ENCODE peak calls at places on chromosomes 2 and 18, in eight cellular contexts. One of them, this sample, is unnamed.

GRCh38 chr2:20622731-20623130 is 28.2 kb downstream of the HS1BP3 start:
- DNase-seq in SK-N-SH: peak; percentile 41
- DNase-seq in PC-3: no peak
- DNase-seq in HCT116: no peak
- DNase-seq in neural progenitor cell: no peak
- DNase-seq in hepatocyte: no peak
- DNase-seq in GM23248: no peak
- DNase-seq in GM23338: no peak
- DNase-seq in this sample: no peak

GRCh38 chr2:62145478-62146100 is 50.3 kb upstream of the B3GNT2 start:
- DNase-seq in PC-3: no peak
- DNase-seq in HCT116: no peak
- DNase-seq in GM23338: no peak
- DNase-seq in hepatocyte: no peak
- DNase-seq in GM23248: no peak
- DNase-seq in neural progenitor cell: no peak
- DNase-seq in SK-N-SH: no peak
- DNase-seq in this sample: no peak

GRCh38 chr18:77165489-77166415 is 33.2 kb upstream of the MBP start:
- DNase-seq in GM23248: peak; percentile 96
- DNase-seq in hepatocyte: no peak
- DNase-seq in PC-3: no peak
- DNase-seq in neural progenitor cell: no peak
- DNase-seq in HCT116: no peak
- DNase-seq in GM23338: no peak
- DNase-seq in SK-N-SH: no peak
- DNase-seq in this sample: no peak

GRCh38 chr2:164843346-164843841 is 1.8 kb upstream of the COBLL1 start:
- DNase-seq in GM23248: peak; percentile 51
- DNase-seq in hepatocyte: peak; percentile 42
- DNase-seq in GM23338: no peak
- DNase-seq in SK-N-SH: no peak
- DNase-seq in HCT116: no peak
- DNase-seq in PC-3: peak; percentile 52
- DNase-seq in neural progenitor cell: no peak
- DNase-seq in this sample: no peak

GRCh38 chr2:102187191-102188150 is 648 bp downstream of the IL1RL2 start:
- DNase-seq in PC-3: no peak
- DNase-seq in HCT116: no peak
- DNase-seq in GM23248: peak; percentile 81
- DNase-seq in SK-N-SH: peak; percentile 37
- DNase-seq in hepatocyte: peak; percentile 30
- DNase-seq in neural progenitor cell: no peak
- DNase-seq in GM23338: peak; percentile 69
- DNase-seq in this sample: no peak

GRCh38 chr2:31008571-31009114 is 129.6 kb downstream of the GALNT14 start:
- DNase-seq in SK-N-SH: peak; percentile 67
- DNase-seq in neural progenitor cell: no peak
- DNase-seq in GM23248: peak; percentile 21
- DNase-seq in HCT116: no peak
- DNase-seq in GM23338: no peak
- DNase-seq in PC-3: no peak
- DNase-seq in hepatocyte: no peak
- DNase-seq in this sample: no peak

GRCh38 chr2:227608469-227609338 is 5.9 kb downstream of the SCYGR3 start:
- DNase-seq in neural progenitor cell: no peak
- DNase-seq in GM23338: no peak
- DNase-seq in SK-N-SH: no peak
- DNase-seq in HCT116: no peak
- DNase-seq in hepatocyte: no peak
- DNase-seq in GM23248: no peak
- DNase-seq in PC-3: no peak
- DNase-seq in this sample: peak; percentile 39

GRCh38 chr2:15142069-15142689 is 419.0 kb downstream of the NBAS start:
- DNase-seq in GM23248: no peak
- DNase-seq in hepatocyte: no peak
- DNase-seq in GM23338: no peak
- DNase-seq in HCT116: no peak
- DNase-seq in SK-N-SH: no peak
- DNase-seq in neural progenitor cell: no peak
- DNase-seq in PC-3: peak; percentile 88
- DNase-seq in this sample: peak; percentile 96

GRCh38 chr2:173467751-173468150 is 113.1 kb downstream of the CDCA7 start:
- DNase-seq in PC-3: no peak
- DNase-seq in GM23338: no peak
- DNase-seq in HCT116: no peak
- DNase-seq in SK-N-SH: no peak
- DNase-seq in GM23248: no peak
- DNase-seq in neural progenitor cell: no peak
- DNase-seq in hepatocyte: no peak
- DNase-seq in this sample: no peak

GRCh38 chr2:173459363-173459762 is 104.7 kb downstream of the CDCA7 start:
- DNase-seq in PC-3: no peak
- DNase-seq in neural progenitor cell: no peak
- DNase-seq in HCT116: no peak
- DNase-seq in GM23338: no peak
- DNase-seq in SK-N-SH: peak; percentile 50
- DNase-seq in hepatocyte: no peak
- DNase-seq in GM23248: no peak
- DNase-seq in this sample: no peak

GRCh38 chr2:173457366-173457765 is 102.7 kb downstream of the CDCA7 start:
- DNase-seq in HCT116: no peak
- DNase-seq in SK-N-SH: no peak
- DNase-seq in GM23248: peak; percentile 8
- DNase-seq in GM23338: no peak
- DNase-seq in neural progenitor cell: no peak
- DNase-seq in PC-3: no peak
- DNase-seq in hepatocyte: no peak
- DNase-seq in this sample: no peak

GRCh38 chr2:173468394-173468793 is 113.7 kb downstream of the CDCA7 start:
- DNase-seq in HCT116: no peak
- DNase-seq in GM23248: no peak
- DNase-seq in SK-N-SH: no peak
- DNase-seq in hepatocyte: no peak
- DNase-seq in GM23338: no peak
- DNase-seq in neural progenitor cell: no peak
- DNase-seq in PC-3: no peak
- DNase-seq in this sample: no peak

DNA sequence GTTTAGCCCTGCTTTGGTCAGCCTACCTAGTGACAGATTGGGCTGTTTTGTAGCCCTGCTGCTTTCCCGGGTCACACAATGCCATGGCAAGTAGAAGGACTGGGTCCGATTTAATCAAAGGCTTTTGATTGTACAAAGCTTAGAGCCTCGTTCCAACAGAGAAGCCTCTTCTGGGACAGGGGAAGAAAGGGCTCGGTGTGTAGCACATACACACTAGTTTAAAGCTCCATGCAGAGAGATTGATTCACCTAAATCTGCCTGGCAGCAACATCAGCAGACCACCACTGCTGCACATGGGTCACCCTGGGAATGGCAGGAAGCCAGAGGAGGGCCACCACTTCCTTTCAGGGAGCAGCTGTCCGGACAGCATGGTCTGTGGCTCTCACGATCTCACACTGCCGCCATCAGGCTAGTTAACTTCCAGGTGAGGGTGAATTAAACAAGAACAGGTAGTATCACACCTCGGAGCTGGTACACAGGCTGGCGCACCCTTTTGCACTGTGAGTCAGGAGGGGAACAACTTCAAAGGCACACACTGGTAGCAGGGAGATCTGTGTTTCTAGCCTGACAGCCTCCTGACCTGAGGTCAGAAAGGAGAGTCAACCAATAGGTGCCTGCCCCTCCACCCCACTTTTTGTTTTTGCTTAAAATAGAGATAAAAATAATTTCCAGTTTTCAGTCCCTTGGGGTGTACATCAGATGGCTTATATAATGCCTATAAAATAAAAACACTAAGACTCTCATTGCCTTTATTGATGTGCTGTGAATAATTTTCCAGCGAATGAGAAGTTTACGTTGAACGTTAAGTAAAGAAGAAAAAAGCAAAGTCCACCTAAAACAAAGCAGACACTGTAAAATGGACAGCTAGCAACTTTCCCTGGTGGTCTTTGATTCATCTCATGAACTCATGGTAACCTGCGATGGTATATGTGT is 108.5 kb downstream of the CDCA7 start:
- DNase-seq in PC-3: no peak
- DNase-seq in neural progenitor cell: peak; percentile 43
- DNase-seq in GM23338: peak; percentile 23
- DNase-seq in hepatocyte: peak; percentile 29
- DNase-seq in GM23248: no peak
- DNase-seq in SK-N-SH: peak; percentile 27
- DNase-seq in HCT116: no peak
- DNase-seq in this sample: no peak
- H2AFZ ChIP-seq in PC-3: no peak overlapping the region
- H2AFZ ChIP-seq in neural progenitor cell: peak overlapping the region; percentile 64
- H2AFZ ChIP-seq in GM23338: peak overlapping the region; percentile 91
- H2AFZ ChIP-seq in hepatocyte: no peak overlapping the region
- H2AFZ ChIP-seq in GM23248: no peak overlapping the region
- H2AFZ ChIP-seq in SK-N-SH: no peak overlapping the region
- H2AFZ ChIP-seq in HCT116: no peak overlapping the region
- H2AFZ ChIP-seq in this sample: no peak overlapping the region

GRCh38 chr2:159946326-159946992 is 116.0 kb downstream of the PLA2R1 start:
- DNase-seq in SK-N-SH: no peak
- DNase-seq in neural progenitor cell: no peak
- DNase-seq in GM23248: peak; percentile 64
- DNase-seq in HCT116: no peak
- DNase-seq in PC-3: peak; percentile 89
- DNase-seq in GM23338: no peak
- DNase-seq in hepatocyte: peak; percentile 12
- DNase-seq in this sample: no peak
- TF ChIP-seq EZH2phosphoT487 in SK-N-SH: no peak
- TF ChIP-seq EZH2phosphoT487 in neural progenitor cell: no peak
- TF ChIP-seq EZH2phosphoT487 in GM23248: no peak
- TF ChIP-seq EZH2phosphoT487 in HCT116: no peak
- TF ChIP-seq EZH2phosphoT487 in PC-3: no peak
- TF ChIP-seq EZH2phosphoT487 in GM23338: no peak
- TF ChIP-seq EZH2phosphoT487 in hepatocyte: peak; percentile 91
- TF ChIP-seq EZH2phosphoT487 in this sample: no peak

GRCh38 chr2:1662606-1663180 is 81.6 kb downstream of the PXDN start:
- DNase-seq in HCT116: no peak
- DNase-seq in PC-3: no peak
- DNase-seq in GM23248: no peak
- DNase-seq in GM23338: no peak
- DNase-seq in neural progenitor cell: no peak
- DNase-seq in SK-N-SH: no peak
- DNase-seq in hepatocyte: no peak
- DNase-seq in this sample: no peak

GRCh38 chr2:1663621-1664020 is 80.7 kb downstream of the PXDN start:
- DNase-seq in HCT116: no peak
- DNase-seq in hepatocyte: no peak
- DNase-seq in PC-3: no peak
- DNase-seq in neural progenitor cell: no peak
- DNase-seq in GM23338: no peak
- DNase-seq in GM23248: no peak
- DNase-seq in SK-N-SH: no peak
- DNase-seq in this sample: no peak

GRCh38 chr2:1660656-1661650 is 83.4 kb downstream of the PXDN start:
- DNase-seq in GM23248: no peak
- DNase-seq in PC-3: no peak
- DNase-seq in hepatocyte: no peak
- DNase-seq in SK-N-SH: no peak
- DNase-seq in neural progenitor cell: no peak
- DNase-seq in GM23338: no peak
- DNase-seq in HCT116: no peak
- DNase-seq in this sample: no peak

GRCh38 chr2:1659951-1660565 is 84.3 kb downstream of the PXDN start:
- DNase-seq in HCT116: no peak
- DNase-seq in neural progenitor cell: no peak
- DNase-seq in PC-3: no peak
- DNase-seq in SK-N-SH: no peak
- DNase-seq in GM23338: no peak
- DNase-seq in hepatocyte: no peak
- DNase-seq in GM23248: no peak
- DNase-seq in this sample: no peak

DNA sequence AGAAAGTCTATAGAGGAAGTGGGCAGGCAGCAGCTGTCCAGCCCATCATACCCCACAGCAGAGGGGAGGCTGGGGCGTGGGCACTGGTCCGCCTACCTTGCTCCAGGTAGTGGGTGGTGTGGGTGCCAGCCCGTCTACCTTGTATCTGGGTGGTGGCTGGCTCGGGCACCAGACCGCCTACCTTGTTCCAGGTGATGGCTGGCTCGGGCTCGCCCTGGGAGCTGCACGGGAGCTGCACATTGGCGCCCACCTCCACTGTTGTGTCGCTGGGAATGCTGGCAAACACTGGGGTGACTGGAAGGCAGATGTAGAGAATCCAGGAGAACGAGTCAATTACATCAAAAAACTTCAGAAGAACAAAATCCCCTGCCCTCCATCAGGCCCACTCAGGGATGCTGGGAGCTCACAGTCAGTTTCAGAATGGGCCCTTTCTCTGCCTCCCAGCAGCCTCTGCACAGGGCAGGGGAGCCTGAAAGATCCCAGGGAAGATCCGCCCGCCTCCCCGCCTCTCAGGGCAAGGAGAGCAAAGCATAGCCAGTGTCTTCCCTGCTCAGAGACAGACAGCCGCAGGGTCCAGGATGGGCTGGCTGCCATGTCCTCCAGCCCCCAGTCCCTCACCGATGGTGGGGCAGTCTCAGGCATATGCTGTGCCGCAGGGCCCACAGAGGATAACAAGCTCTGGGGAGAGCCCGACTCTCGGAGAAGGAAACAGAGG is 82.3 kb downstream of the PXDN start:
- DNase-seq in hepatocyte: no peak
- DNase-seq in GM23338: no peak
- DNase-seq in HCT116: no peak
- DNase-seq in SK-N-SH: no peak
- DNase-seq in PC-3: no peak
- DNase-seq in GM23248: no peak
- DNase-seq in neural progenitor cell: no peak
- DNase-seq in this sample: no peak
- H3K27me3 ChIP-seq in hepatocyte: no peaks in the 10 kb centered on the region
- H3K27me3 ChIP-seq in GM23338: no peaks in the 10 kb centered on the region
- H3K27me3 ChIP-seq in HCT116: no peaks in the 10 kb centered on the region
- H3K27me3 ChIP-seq in SK-N-SH: no peaks in the 10 kb centered on the region
- H3K27me3 ChIP-seq in PC-3: no peaks in the 10 kb centered on the region
- H3K27me3 ChIP-seq in GM23248: no peaks in the 10 kb centered on the region
- H3K27me3 ChIP-seq in neural progenitor cell: no peaks in the 10 kb centered on the region
- H3K27me3 ChIP-seq in this sample: no peaks in the 10 kb centered on the region

DNA sequence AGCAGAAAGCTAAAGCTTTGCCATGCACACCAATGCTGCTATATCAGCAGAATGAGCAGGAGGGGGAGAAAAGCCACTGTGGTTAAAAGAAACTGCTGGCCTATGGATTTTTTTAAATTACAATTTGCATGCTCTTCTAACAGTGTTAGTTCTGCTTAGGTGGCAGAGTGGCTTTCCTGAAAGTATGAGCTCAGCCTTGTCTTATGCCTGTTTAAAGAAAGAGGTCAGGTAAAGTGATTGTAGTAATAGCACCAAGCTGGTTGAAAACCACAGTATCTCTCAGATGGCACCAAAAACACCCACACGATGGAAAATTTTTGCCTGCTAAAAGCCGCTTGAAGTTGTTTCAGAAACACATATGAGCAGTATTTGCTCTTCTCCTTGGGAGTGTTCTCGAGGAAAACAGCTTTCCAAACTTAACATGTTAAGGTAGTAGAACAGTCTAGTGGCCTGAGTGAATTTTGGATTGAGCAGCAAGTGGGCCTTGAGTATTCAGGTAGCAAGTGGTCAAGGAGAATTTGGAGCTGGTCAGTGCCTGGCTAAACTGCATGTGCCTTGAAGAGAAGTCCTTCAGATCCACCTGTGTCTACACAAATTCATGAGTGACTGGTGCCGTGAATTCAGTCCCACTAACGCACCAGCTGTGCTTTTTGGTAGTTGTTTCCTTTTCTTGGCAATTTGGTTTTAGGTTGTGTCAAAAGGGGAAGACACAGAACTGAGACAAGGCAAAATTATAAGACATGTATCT is 19.6 kb upstream of the NDUFV2 start:
- DNase-seq in SK-N-SH: no peak
- DNase-seq in PC-3: no peak
- DNase-seq in neural progenitor cell: no peak
- DNase-seq in GM23248: no peak
- DNase-seq in GM23338: no peak
- DNase-seq in hepatocyte: no peak
- DNase-seq in HCT116: no peak
- DNase-seq in this sample: peak; percentile 99
- H2AFZ ChIP-seq in SK-N-SH: no peak overlapping the region
- H2AFZ ChIP-seq in PC-3: no peak overlapping the region
- H2AFZ ChIP-seq in neural progenitor cell: no peak overlapping the region
- H2AFZ ChIP-seq in GM23248: no peak overlapping the region
- H2AFZ ChIP-seq in GM23338: peak overlapping the region; percentile 75
- H2AFZ ChIP-seq in hepatocyte: no peak overlapping the region
- H2AFZ ChIP-seq in HCT116: no peak overlapping the region
- H2AFZ ChIP-seq in this sample: no peak overlapping the region

This sample was measured in MM.1S.